ENCODE peak calls at places on chromosome 22, in six cellular contexts. T is stomach; Y is NCI-H510A; H is HCEC 1CT; U is stimulated activated CD4-positive, alpha-beta T cell treated with anti-CD3 and anti-CD28 coated beads, Interleukin-12 subunit alpha, Interleukin-12 subunit beta, amount 100 ng/mL, for 4 hours; M is NCI-H446 treated with DMSO at 0.1 percent for 48 hours. W is an unnamed sample.

GRCh38 chr22:42717197-42717967 is 3.3 kb downstream of the A4GALT start:
- DNase-seq in T (no peak), Y (peak), H (no peak), U (no peak), M (no peak), W (no peak)

GRCh38 chr22:19891350-19892248 is 36.9 kb upstream of the GNB1L start:
- DNase-seq in T (no peak), Y (peak), H (peak), U (peak), M (no peak), W (peak)

GRCh38 chr22:38218661-38219331 is 17.0 kb downstream of the MAFF start:
- DNase-seq in T (peak), Y (no peak), H (peak), U (peak), M (no peak), W (peak)

GRCh38 chr22:42991010-42991651 is 23.8 kb downstream of the PACSIN2 start:
- DNase-seq in T (no peak), Y (no peak), H (peak), U (no peak), M (no peak), W (peak)

GRCh38 chr22:49305966-49306631 is 521.6 kb downstream of the BRD1 start:
- DNase-seq in T (peak), Y (no peak), H (no peak), U (no peak), M (no peak), W (no peak)

GRCh38 chr22:35352214-35353111 is 28.4 kb upstream of the HMOX1 start:
- DNase-seq in T (peak), Y (no peak), H (no peak), U (peak), M (no peak), W (no peak)

GRCh38 chr22:41862530-41863266 is 29.8 kb downstream of the SREBF2 start:
- DNase-seq in T (no peak), Y (no peak), H (peak), U (peak), M (no peak), W (peak)

GRCh38 chr22:20020533-20021195 is at the start of gene TANGO2:
- DNase-seq in T (peak), Y (peak), H (peak), U (peak), M (peak), W (peak)

GRCh38 chr22:26781591-26781990 is 124.2 kb downstream of the MIAT start:
- DNase-seq in T (no peak), Y (no peak), H (no peak), U (no peak), M (no peak), W (no peak)

GRCh38 chr22:46090051-46090591 is 60.2 kb upstream of the PPARA start:
- DNase-seq in T (peak), Y (no peak), H (peak), U (no peak), M (no peak), W (no peak)